ENCODE peak calls at places on chromosomes 16 and 17, in eight cellular contexts. I is heart right ventricle, Q is astrocyte of the spinal cord, W is hepatocyte, G is astrocyte, E is IMR-90, F is left lung, H is GM12865. R is an unnamed sample.

GRCh38 chr17:57362797-57363556 is 106.7 kb downstream of the MSI2 start:
- DNase-seq in H (no peak), Q (no peak), G (no peak), I (no peak), F (no peak), W (no peak), E (no peak), R (no peak)

GRCh38 chr17:73799091-73799490 is 154.8 kb upstream of the SDK2 start:
- DNase-seq in F (no peak), I (no peak), E (no peak), G (no peak), H (no peak), Q (no peak), W (no peak), R (no peak)

GRCh38 chr16:57802635-57803412 is 533 bp upstream of the KIFC3 start:
- DNase-seq in Q (peak), W (peak), H (no peak), E (peak), G (peak), I (peak), F (peak), R (no peak)

GRCh38 chr17:8696951-8697745 is 47.5 kb downstream of the CCDC42 start:
- DNase-seq in I (no peak), W (peak), E (peak), F (no peak), Q (peak), G (peak), H (no peak), R (peak)

GRCh38 chr16:89700649-89701424 is 668 bp downstream of the SPATA2L start:
- DNase-seq in H (peak), E (peak), I (no peak), Q (peak), W (peak), G (no peak), F (peak), R (no peak)

GRCh38 chr17:64020068-64020766 is at the start of gene ICAM2:
- DNase-seq in W (no peak), F (no peak), I (peak), G (no peak), H (peak), E (no peak), Q (no peak), R (no peak)

GRCh38 chr16:695355-696089 is 5.3 kb upstream of the WDR24 start:
- DNase-seq in I (no peak), Q (no peak), G (no peak), E (no peak), H (peak), F (no peak), W (no peak), R (no peak)

GRCh38 chr17:35299108-35299507 is 56.2 kb downstream of the SLFN5 start:
- DNase-seq in I (no peak), W (no peak), G (no peak), F (no peak), E (no peak), H (no peak), Q (no peak), R (peak)

GRCh38 chr16:87226926-87227650 is 90.1 kb downstream of the C16orf95 start:
- DNase-seq in Q (peak), I (peak), W (no peak), E (peak), H (no peak), F (no peak), G (peak), R (peak)

GRCh38 chr16:58324792-58325191 is 30.0 kb upstream of the PRSS54 start:
- DNase-seq in G (no peak), Q (no peak), F (no peak), I (no peak), H (no peak), E (no peak), W (no peak), R (no peak)

GRCh38 chr17:40479754-40480480 is 21.5 kb downstream of the TNS4 start:
- DNase-seq in G (no peak), H (no peak), I (no peak), Q (no peak), W (no peak), E (no peak), F (no peak), R (no peak)

GRCh38 chr17:64537488-64537887 is 30.7 kb downstream of the CEP95 start:
- DNase-seq in F (no peak), H (no peak), I (no peak), Q (no peak), W (no peak), E (no peak), G (no peak), R (no peak)

GRCh38 chr16:68784226-68784625 is 47.1 kb downstream of the CDH1 start:
- DNase-seq in E (no peak), I (no peak), F (no peak), Q (no peak), W (no peak), H (no peak), G (no peak), R (no peak)

GRCh38 chr17:746783-747629 is 5.1 kb downstream of the GEMIN4 start:
- DNase-seq in G (no peak), F (no peak), H (no peak), Q (no peak), W (no peak), I (no peak), E (no peak), R (no peak)

DNA sequence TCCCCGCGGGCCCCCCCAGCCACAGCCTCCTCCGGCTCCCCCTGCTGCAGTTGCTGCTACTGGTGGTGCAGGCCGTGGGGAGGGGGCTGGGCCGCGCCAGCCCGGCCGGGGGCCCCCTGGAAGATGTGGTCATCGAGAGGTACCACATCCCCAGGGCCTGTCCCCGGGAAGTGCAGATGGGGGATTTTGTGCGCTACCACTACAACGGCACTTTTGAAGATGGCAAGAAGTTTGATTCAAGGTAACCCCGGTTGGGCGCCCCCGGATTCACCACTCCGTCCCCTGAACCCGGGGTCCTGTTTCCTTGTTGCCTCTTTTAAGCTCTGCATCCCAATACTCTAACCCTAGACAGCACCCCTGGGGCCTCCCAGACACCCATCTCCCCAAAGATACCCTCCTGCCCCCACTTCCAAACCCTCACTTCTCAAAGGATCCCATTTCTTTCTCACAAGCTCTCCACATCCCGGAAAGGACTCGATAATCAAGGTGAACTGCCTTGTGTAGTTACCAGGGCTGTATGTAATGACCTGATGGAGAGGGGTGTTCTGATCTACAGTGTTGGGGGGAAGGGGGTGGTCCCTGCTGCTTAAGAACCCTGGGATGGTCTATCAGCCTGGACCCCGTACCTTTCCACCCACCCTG is 356 bp downstream of the FKBP10 start:
- DNase-seq in H (no peak), G (no peak), E (no peak), Q (no peak), W (no peak), I (no peak), F (no peak), R (no peak)
- H3K4me3 ChIP-seq in H (no peak), G (peak), E (peak), Q (peak), W (peak), I (peak), F (peak), R (peak)

GRCh38 chr16:30867747-30868146 is 26.1 kb downstream of the BCL7C start:
- DNase-seq in W (peak), E (no peak), F (no peak), I (no peak), H (no peak), G (no peak), Q (no peak), R (no peak)
- TF ChIP-seq CTCF in W (peak), E (peak), F (no peak), I (no peak), H (peak), G (no peak), Q (peak), R (peak)

GRCh38 chr17:2777242-2777867 is 18.9 kb upstream of the RAP1GAP2 start:
- DNase-seq in H (no peak), G (no peak), F (no peak), E (no peak), W (no peak), I (no peak), Q (no peak), R (no peak)

GRCh38 chr17:2779545-2779944 is 16.7 kb upstream of the RAP1GAP2 start:
- DNase-seq in I (no peak), Q (no peak), F (no peak), G (no peak), H (no peak), E (no peak), W (no peak), R (no peak)

GRCh38 chr17:2778489-2778888 is 17.7 kb upstream of the RAP1GAP2 start:
- DNase-seq in G (no peak), I (no peak), W (no peak), E (no peak), Q (no peak), H (no peak), F (no peak), R (no peak)

GRCh38 chr17:2780256-2780655 is 16.0 kb upstream of the RAP1GAP2 start:
- DNase-seq in E (no peak), Q (no peak), W (no peak), I (no peak), F (no peak), H (no peak), G (no peak), R (no peak)

DNA sequence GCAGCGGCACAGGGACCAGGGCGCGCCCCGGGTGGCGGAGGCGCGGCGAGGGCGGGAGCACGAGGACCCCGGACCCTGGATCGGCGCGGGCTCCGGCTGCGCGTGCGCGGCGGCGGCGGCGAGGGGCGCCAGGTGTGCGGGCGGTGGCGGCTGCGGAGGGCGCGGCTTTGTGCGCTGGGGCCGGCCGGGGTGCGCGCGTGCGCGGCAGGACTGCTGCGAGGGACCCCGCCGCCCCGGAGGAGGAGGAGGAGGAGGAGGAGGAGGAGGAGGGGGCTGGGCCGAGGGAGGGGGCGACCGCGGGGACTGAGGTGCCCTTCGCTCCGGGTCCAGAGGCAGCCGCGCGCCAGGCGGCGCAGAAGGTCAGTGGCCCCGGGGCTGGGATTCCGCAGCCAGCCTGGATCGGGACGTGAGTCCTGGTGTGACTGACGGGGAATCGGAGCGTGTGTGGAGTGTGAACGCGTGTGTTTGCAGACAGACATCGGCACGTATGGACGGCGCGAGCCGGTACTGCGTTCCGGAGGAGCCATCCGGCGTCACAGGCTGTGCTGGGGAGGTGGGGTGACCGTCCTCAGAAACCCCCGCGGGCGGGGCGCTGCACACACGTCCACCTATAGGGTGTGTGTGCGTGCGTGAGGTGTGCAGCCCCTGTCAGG is 19.5 kb upstream of the RAP1GAP2 start:
- DNase-seq in G (no peak), W (peak), F (no peak), I (no peak), Q (no peak), E (no peak), H (no peak), R (no peak)
- H3K4me3 ChIP-seq in G (peak), W (peak), F (no peak), I (peak), Q (no peak), E (no peak), H (no peak), R (no peak)

DNA sequence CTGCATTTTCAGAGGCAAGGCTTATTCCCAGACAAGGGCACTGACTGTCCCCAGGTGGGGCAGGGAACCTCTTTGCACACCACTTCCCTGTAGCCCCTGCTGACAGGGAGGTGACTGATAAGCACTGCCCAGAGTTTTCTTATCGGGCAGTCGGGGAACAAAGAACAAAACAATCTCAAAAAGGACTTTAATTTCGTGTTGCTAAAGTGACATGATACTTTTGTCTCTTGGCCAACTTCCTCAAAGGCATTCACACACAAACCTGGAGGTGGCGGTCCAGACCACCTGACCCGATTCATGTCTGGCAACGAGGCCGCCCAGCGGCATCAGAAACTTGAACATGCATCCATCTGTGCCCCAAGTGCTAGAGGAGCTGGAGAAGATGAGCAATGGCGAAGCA is 28.9 kb downstream of the ZDHHC7 start:
- DNase-seq in H (no peak), W (peak), Q (no peak), F (peak), I (no peak), G (no peak), E (no peak), R (no peak)
- TF ChIP-seq CTCF in H (no peak), W (peak), Q (no peak), F (no peak), I (no peak), G (no peak), E (no peak), R (no peak)

GRCh38 chr17:48790607-48791127 is 26.4 kb downstream of the TTLL6 start:
- DNase-seq in W (no peak), H (no peak), Q (no peak), G (no peak), E (no peak), F (no peak), I (no peak), R (no peak)

GRCh38 chr17:48787850-48788249 is 29.2 kb downstream of the TTLL6 start:
- DNase-seq in H (no peak), W (no peak), F (no peak), Q (no peak), G (no peak), E (no peak), I (no peak), R (no peak)

GRCh38 chr17:48795444-48796162 is 21.4 kb downstream of the TTLL6 start:
- DNase-seq in G (peak), W (peak), I (no peak), Q (peak), F (no peak), E (peak), H (no peak), R (peak)

GRCh38 chr17:48792033-48792798 is 24.8 kb downstream of the TTLL6 start:
- DNase-seq in G (no peak), F (no peak), W (no peak), I (no peak), E (no peak), H (no peak), Q (no peak), R (no peak)

GRCh38 chr17:48791128-48792032 is 25.6 kb downstream of the TTLL6 start:
- DNase-seq in G (peak), H (peak), E (peak), W (peak), I (peak), F (no peak), Q (peak), R (peak)
- H3K4me3 ChIP-seq in G (no peak), H (peak), E (no peak), W (no peak), I (no peak), F (no peak), Q (no peak), R (no peak)

GRCh38 chr17:16872836-16873653 is 98.9 kb downstream of the TNFRSF13B start:
- DNase-seq in Q (no peak), E (no peak), I (peak), H (peak), F (no peak), W (peak), G (no peak), R (no peak)
- TF ChIP-seq CTCF in Q (peak), E (peak), I (peak), H (peak), F (peak), W (peak), G (peak), R (peak)

R was measured in AG10803.